ENCODE peak calls at places on chromosomes 4 and X, in seven cellular contexts. B is fibroblast of mammary gland, F is upper lobe of right lung, S is heart left ventricle, P is AG10803, I is colonic mucosa, N is neural crest cell. Z is an unnamed sample.

GRCh38 chr4:664713-665231 is 9.3 kb downstream of the ATP5ME start:
- DNase-seq in P (no peak), F (no peak), S (peak), B (no peak), I (no peak), N (no peak), Z (no peak)

GRCh38 chr4:68021185-68021584 is 57.9 kb upstream of the TMPRSS11A start:
- DNase-seq in S (no peak), I (no peak), F (no peak), B (peak), N (no peak), P (peak), Z (peak)

GRCh38 chr4:106985830-106986229 is 50.3 kb downstream of the DKK2 start:
- DNase-seq in F (no peak), B (peak), I (no peak), S (no peak), P (peak), N (no peak), Z (no peak)

GRCh38 chr4:145154573-145154972 is 25.8 kb downstream of the OTUD4 start:
- DNase-seq in I (no peak), B (peak), F (no peak), P (peak), N (no peak), S (no peak), Z (peak)

GRCh38 chr4:156971623-156972369 is at the start of gene PDGFC:
- DNase-seq in S (peak), I (peak), F (peak), P (peak), B (peak), N (peak), Z (peak)

GRCh38 chrX:134529481-134529880 is 69.5 kb downstream of the HPRT1 start:
- DNase-seq in P (no peak), N (no peak), B (no peak), I (no peak), F (no peak), S (no peak), Z (no peak)

GRCh38 chr4:36285784-36286480 is 4.5 kb downstream of the DTHD1 start:
- DNase-seq in P (no peak), F (no peak), N (no peak), B (no peak), S (no peak), I (peak), Z (no peak)

GRCh38 chr4:77671051-77671450 is 65.4 kb downstream of the CXCL13 start:
- DNase-seq in B (no peak), N (no peak), S (no peak), I (no peak), F (no peak), P (no peak), Z (no peak)

GRCh38 chrX:21691512-21692018 is 33.4 kb upstream of the KLHL34 start:
- DNase-seq in B (peak), P (no peak), S (no peak), N (no peak), F (no peak), I (no peak), Z (no peak)

GRCh38 chr4:106344324-106344970 is 24.1 kb downstream of the GIMD1 start:
- DNase-seq in P (peak), S (no peak), B (peak), F (no peak), N (no peak), I (no peak), Z (peak)

GRCh38 chr4:184298255-184298654 is 80.6 kb upstream of the ENPP6 start:
- DNase-seq in P (no peak), I (no peak), S (no peak), B (no peak), F (no peak), N (no peak), Z (no peak)

GRCh38 chrX:13482764-13483552 is 86.4 kb upstream of the EGFL6 start:
- DNase-seq in B (peak), N (no peak), S (no peak), F (no peak), P (peak), I (peak), Z (no peak)

GRCh38 chr4:36677122-36677521 is 395.7 kb downstream of the DTHD1 start:
- DNase-seq in N (no peak), I (no peak), S (no peak), F (no peak), B (no peak), P (no peak), Z (peak)

GRCh38 chrX:11337292-11338009 is 44.2 kb downstream of the AMELX start:
- DNase-seq in S (no peak), F (no peak), B (no peak), N (no peak), I (no peak), P (no peak), Z (no peak)

GRCh38 chrX:117610806-117611205 is 505.8 kb downstream of the KLHL13 start:
- DNase-seq in S (no peak), F (no peak), N (no peak), P (no peak), I (no peak), B (no peak), Z (no peak)

GRCh38 chr4:48490012-48490679 is at the start of gene ZAR1:
- DNase-seq in S (no peak), F (peak), I (no peak), P (no peak), B (no peak), N (no peak), Z (no peak)

GRCh38 chr4:77927991-77928925 is 65.6 kb downstream of the MRPL1 start:
- DNase-seq in B (peak), P (no peak), N (no peak), I (peak), F (no peak), S (no peak), Z (peak)

GRCh38 chr4:177391953-177392352 is 50.3 kb downstream of the AGA start:
- DNase-seq in F (no peak), B (no peak), I (no peak), N (no peak), S (no peak), P (no peak), Z (peak)

GRCh38 chr4:113820164-113820563 is 58.6 kb upstream of the CAMK2D start:
- DNase-seq in B (no peak), I (no peak), F (no peak), P (peak), N (no peak), S (no peak), Z (no peak)

GRCh38 chr4:73731968-73732610 is 8.3 kb upstream of the CXCL8 start:
- DNase-seq in N (no peak), B (no peak), I (no peak), P (no peak), S (no peak), F (no peak), Z (no peak)

GRCh38 chr4:46999584-46999983 is 6.2 kb upstream of the GABRA4 start:
- DNase-seq in I (no peak), P (no peak), S (no peak), B (peak), N (no peak), F (no peak), Z (peak)

GRCh38 chrX:105636667-105637066 is 185.7 kb upstream of the NRK start:
- DNase-seq in I (no peak), B (peak), N (no peak), S (no peak), P (no peak), F (no peak), Z (no peak)

GRCh38 chrX:1592128-1592862 is 891 bp downstream of the AKAP17A start:
- DNase-seq in I (peak), F (peak), B (peak), N (no peak), P (no peak), S (no peak), Z (no peak)

GRCh38 chrX:83916525-83916924 is 55.6 kb downstream of the CYLC1 start:
- DNase-seq in S (no peak), N (peak), B (peak), F (no peak), I (no peak), P (peak), Z (peak)

GRCh38 chr4:72194453-72194852 is 162.7 kb downstream of the NPFFR2 start:
- DNase-seq in F (no peak), N (no peak), I (no peak), P (no peak), B (no peak), S (no peak), Z (no peak)

GRCh38 chr4:85489273-85489672 is 14.3 kb downstream of the ARHGAP24 start:
- DNase-seq in S (no peak), P (peak), N (no peak), I (no peak), B (peak), F (no peak), Z (no peak)

DNA sequence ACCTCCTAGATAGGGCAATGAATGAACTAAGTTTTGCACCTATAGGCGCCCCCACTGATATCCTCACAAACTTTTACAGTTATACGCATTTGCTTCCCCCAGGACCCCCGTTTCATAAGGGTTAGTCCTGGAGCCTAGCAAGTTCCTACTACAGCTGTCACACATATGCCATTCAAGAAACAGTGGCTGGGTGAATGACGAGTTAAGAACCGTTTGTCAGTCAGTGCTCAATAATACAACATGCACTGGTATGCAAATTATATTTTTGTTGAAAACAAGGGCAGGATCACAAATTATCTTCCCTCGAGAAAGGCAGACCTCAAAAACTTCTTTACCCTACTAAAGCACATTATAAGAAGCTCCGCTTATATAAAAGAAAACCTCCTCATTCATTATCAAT is 40.5 kb downstream of the AFAP1 start:
- DNase-seq in N (no peak), P (no peak), F (no peak), B (no peak), S (no peak), I (no peak), Z (no peak)
- TF ChIP-seq CTCF in N (no peak), P (no peak), F (no peak), B (no peak), S (no peak), I (no peak), Z (no peak)

GRCh38 chrX:31280580-31280979 is 208.7 kb upstream of the FTHL17 start:
- DNase-seq in B (no peak), N (no peak), F (no peak), S (no peak), I (no peak), P (no peak), Z (no peak)

GRCh38 chrX:31279359-31279758 is 207.5 kb upstream of the FTHL17 start:
- DNase-seq in I (no peak), P (no peak), F (no peak), S (no peak), B (peak), N (no peak), Z (peak)
- TF ChIP-seq CTCF in I (no peak), P (peak), F (peak), S (peak), B (peak), N (peak), Z (peak)

DNA sequence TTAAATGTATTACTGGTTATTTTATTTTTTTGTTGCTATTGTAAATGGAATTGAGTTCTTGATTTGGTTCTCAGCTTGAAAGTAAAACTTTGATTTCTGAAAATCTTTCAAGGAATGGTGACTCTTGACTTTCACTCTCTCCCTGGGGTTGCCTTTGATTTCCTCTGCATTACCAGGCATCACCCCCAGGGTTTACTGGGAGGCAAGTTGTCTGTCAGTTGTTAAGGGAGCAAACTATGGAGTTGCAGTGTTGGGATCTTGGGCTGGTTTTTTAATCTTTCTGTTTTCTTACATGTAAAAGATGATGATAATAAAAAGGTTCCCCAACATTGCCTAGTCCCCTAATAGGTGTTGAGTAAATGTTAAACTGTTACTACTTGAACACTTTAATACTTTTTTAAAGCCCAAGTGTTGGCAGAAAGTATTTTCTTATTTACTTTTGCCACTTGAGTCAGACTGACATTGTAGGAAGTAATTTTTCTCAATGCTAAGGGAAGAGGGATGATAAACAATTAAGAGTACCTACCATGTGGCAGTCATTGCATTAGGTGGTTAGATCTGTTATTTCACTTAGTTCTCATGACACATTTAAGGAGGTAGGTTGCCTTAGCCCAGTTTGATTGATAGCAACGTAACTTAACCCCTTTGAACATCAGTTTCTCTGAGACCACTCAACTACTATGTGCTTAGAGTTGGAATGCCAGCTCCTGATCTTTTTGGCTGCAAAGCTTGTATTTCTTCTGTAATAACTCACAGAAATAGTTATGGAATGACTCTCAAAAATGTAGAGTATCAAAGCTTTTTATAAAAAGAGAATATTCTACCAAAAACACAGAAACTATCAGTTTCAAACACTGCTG is 67.1 kb downstream of the DCLK2 start:
- DNase-seq in B (no peak), P (peak), S (no peak), N (no peak), F (no peak), I (no peak), Z (no peak)
- TF ChIP-seq CTCF in B (peak), P (peak), S (no peak), N (peak), F (peak), I (no peak), Z (no peak)

DNA sequence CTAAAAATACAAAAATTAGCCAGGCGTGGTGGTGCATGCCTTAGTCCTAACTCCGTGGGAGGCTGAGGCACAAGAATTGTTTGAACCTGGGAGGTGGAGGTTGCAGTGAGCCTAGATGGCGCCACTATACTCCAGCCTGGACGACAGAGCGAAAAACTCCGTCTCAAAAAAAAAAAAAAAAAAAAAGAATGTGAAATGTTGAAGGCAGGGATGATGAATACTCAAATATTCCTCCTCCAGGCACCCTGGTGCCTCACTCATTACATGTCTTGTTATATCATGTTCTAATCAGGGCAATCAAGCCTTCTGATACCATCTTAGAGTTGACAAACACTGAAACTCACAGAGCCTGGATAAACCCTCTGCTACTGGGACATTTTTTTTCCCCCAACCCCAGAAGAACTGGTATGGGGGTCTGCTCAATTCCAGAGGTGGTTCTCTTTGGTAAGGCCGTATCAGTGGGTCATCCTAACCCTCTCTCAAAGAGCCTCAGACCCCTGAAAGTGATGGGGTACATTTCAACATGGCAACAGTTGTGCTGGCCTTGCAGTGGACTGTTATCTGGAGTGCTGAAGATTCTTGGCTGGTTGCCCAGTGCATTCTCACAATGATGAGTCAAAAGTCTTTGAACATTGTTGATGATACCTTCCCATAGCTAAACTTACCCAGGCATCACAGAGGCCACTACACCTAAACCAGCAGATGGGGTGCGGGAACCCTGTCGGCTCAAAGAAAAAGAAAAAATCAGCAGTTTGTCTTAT is 2.4 kb upstream of the SH3KBP1 start:
- DNase-seq in I (no peak), B (peak), N (no peak), S (no peak), F (no peak), P (peak), Z (peak)
- TF ChIP-seq CTCF in I (no peak), B (no peak), N (no peak), S (no peak), F (no peak), P (no peak), Z (no peak)

GRCh38 chr4:182839256-182839655 is 77.9 kb downstream of the DCTD start:
- DNase-seq in F (no peak), B (no peak), N (no peak), S (no peak), P (no peak), I (no peak), Z (no peak)

GRCh38 chr4:182831376-182831775 is 85.8 kb downstream of the DCTD start:
- DNase-seq in B (no peak), N (no peak), I (no peak), P (no peak), F (no peak), S (no peak), Z (no peak)

GRCh38 chr4:182832352-182833120 is 84.7 kb downstream of the DCTD start:
- DNase-seq in S (no peak), N (no peak), P (no peak), F (no peak), I (no peak), B (no peak), Z (no peak)

GRCh38 chr4:182837831-182838230 is 79.4 kb downstream of the DCTD start:
- DNase-seq in N (no peak), P (no peak), I (no peak), F (no peak), B (no peak), S (no peak), Z (no peak)

DNA sequence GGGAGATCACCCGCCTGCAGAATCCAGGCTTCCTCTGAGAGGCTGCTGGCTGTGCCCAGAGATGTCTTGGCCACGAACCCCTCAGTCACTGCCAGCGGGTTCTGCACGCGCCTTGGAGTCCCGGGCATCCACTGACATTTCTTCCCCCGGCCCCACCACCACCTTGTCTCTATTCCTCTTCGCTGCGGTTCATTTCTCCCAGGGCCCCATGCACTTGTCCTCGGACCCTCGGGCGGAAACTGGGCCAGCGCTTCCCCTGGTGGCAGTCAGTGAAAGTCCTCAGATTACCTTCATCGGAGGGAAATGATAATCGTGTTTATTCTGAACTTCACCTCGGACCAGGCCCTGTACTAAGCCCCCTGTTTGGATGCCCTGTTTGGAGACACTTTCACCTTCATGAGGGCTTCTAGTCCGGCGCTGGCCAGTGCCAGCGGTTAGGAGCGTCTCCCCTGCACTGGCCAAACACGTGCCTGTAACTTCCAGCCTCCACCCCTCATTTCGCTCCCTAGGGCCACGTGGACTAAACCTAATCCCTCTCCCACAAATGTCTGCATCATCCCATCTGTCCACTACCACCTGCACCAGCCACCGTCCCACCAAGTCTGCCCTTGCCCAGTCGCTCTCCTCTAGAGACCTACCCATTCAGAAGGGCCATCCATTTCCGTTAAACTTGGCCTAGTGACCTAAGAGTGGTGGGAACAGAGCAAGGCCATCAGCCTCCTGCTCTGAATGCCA is 82.0 kb downstream of the DCTD start:
- DNase-seq in P (no peak), B (no peak), N (no peak), I (no peak), F (no peak), S (no peak), Z (no peak)
- TF ChIP-seq CTCF in P (no peak), B (no peak), N (no peak), I (no peak), F (no peak), S (no peak), Z (no peak)

GRCh38 chrX:131729295-131729694 is 185.4 kb downstream of the OR13H1 start:
- DNase-seq in P (no peak), F (no peak), B (peak), S (peak), I (peak), N (no peak), Z (no peak)

GRCh38 chrX:131724292-131724691 is 180.4 kb downstream of the OR13H1 start:
- DNase-seq in F (no peak), S (no peak), P (no peak), N (no peak), B (no peak), I (no peak), Z (no peak)

GRCh38 chrX:131727778-131728177 is 183.9 kb downstream of the OR13H1 start:
- DNase-seq in I (no peak), N (no peak), P (no peak), S (no peak), F (no peak), B (no peak), Z (no peak)

GRCh38 chrX:131725001-131725654 is 181.3 kb downstream of the OR13H1 start:
- DNase-seq in I (no peak), S (no peak), P (no peak), F (no peak), N (no peak), B (no peak), Z (no peak)

DNA sequence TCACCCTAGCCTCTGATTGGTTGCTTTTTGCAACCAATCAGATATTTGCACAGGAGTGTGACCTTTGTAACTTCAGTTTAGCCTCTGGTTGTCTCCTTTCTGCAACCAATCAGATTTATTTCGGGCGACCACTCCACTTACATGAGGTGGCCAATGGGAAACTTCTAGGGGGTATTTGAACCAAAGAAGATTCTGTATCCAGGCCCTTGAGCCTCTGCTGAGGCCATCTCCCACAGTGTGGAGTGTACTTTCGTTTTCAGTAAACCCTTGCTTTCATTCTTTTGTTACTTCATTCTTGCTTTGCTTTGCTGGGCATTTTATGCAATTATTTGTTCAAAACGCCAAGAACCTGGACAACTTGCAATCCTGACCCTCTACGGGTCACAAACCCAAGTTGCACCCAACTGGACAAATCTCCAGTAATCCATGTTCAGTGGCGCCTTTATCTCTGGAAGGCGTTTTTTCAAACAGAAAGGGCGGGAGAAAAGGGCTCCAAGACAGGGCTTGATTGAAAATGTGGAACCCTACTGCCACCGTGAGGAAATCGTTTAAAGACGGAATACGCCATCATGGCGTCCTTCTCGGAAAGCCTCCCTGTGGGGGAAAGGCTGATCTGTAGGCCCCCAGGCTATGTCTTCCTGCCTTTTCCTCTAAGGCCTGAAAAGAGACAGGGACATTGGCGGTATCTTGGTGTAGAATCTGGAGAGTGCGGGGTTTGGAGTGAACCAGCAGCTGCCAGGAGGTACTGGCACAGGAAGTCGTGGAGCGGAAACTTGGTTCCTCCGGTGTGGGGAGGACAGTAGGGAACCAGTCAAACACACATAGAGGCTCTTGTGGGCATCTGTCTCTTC is 184.6 kb downstream of the OR13H1 start:
- DNase-seq in I (peak), P (no peak), S (peak), N (no peak), F (no peak), B (peak), Z (no peak)
- TF ChIP-seq CTCF in I (peak), P (no peak), S (peak), N (no peak), F (no peak), B (peak), Z (no peak)

Z was measured in cardiac fibroblast.